ENCODE peak calls at places on chromosomes 12 and 14, in six cellular contexts. W is adrenal gland; Y is CD8-positive, alpha-beta T cell; X is substantia nigra; P is GM23338; M is CD4-positive, alpha-beta T cell. A is an unnamed sample.

GRCh38 chr12:93434305-93434704 is 7.4 kb downstream of the UBE2N start:
- DNase-seq in W (no peak), Y (no peak), X (no peak), P (no peak), M (no peak), A (no peak)

GRCh38 chr12:113724703-113725556 is 241.2 kb downstream of the RBM19 start:
- DNase-seq in W (no peak), Y (no peak), X (no peak), P (no peak), M (no peak), A (no peak)

GRCh38 chr12:47035459-47035858 is 44.0 kb upstream of the PCED1B start:
- DNase-seq in W (no peak), Y (no peak), X (no peak), P (no peak), M (no peak), A (no peak)

GRCh38 chr14:31263485-31264133 is 56.0 kb upstream of the HECTD1 start:
- DNase-seq in W (peak; percentile 79), Y (no peak), X (no peak), P (no peak), M (no peak), A (no peak)

GRCh38 chr14:104227806-104228205 is 89.4 kb downstream of the KIF26A start:
- DNase-seq in W (no peak), Y (no peak), X (no peak), P (no peak), M (no peak), A (no peak)

GRCh38 chr12:1800646-1801284 is 19.6 kb upstream of the LRTM2 start:
- DNase-seq in W (peak; percentile 86), Y (peak; percentile 29), X (no peak), P (peak; percentile 84), M (no peak), A (no peak)

GRCh38 chr14:36505193-36505815 is 14.7 kb downstream of the NKX2-1 start:
- DNase-seq in W (no peak), Y (no peak), X (no peak), P (peak; percentile 77), M (no peak), A (no peak)

GRCh38 chr12:119229837-119230236 is 51.1 kb downstream of the HSPB8 start:
- DNase-seq in W (peak; percentile 64), Y (no peak), X (no peak), P (peak; percentile 91), M (no peak), A (no peak)

GRCh38 chr14:90804776-90805391 is 11.3 kb downstream of the TTC7B start:
- DNase-seq in W (no peak), Y (no peak), X (no peak), P (no peak), M (no peak), A (no peak)

GRCh38 chr14:90807060-90807459 is 9.2 kb downstream of the TTC7B start:
- DNase-seq in W (no peak), Y (no peak), X (no peak), P (no peak), M (no peak), A (no peak)

GRCh38 chr14:90803249-90803648 is 13.0 kb downstream of the TTC7B start:
- DNase-seq in W (no peak), Y (no peak), X (no peak), P (no peak), M (no peak), A (no peak)

GRCh38 chr14:90804292-90804671 is 11.9 kb downstream of the TTC7B start:
- DNase-seq in W (no peak), Y (no peak), X (no peak), P (no peak), M (no peak), A (no peak)

DNA sequence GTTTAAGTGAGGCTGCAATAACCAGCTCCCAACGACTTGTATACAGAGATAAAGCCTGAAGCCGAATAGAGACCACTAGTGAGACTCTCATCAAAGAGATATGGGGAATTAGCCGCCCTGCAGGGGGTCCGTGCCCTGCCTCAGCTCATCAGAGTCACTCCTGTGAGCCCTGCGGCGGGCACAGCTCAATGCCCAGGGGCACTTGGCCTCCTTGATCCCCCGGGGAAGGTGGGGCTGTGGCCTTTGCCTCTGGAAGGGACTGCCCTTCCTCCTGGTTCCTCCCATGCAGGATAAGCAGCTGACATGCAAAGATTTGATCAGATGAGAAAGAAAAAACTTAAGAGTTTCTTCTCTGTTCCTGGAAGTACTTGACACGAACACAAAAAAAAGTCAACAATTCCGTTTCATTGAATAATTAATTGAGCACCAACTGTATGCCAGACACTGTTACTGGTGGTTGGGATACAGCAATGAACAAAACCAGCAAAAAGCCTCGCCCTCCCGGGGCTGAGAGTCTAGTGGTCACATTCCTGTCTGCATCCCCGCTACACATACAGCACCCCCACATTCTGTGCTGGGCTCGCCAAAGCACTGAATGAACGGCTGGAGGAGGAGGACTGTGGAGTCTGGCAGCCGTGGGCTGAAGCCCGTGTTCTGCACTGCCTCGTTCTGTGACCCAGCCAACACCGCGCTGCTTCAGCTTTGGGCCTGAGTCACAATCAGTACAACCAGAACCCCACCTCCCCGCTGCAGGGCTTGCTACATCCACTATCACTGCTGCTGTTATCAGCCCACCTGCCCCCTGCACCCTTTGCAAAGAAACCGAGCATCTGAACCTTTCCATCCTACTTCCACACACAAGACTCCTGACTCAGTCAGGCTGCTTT is 10.3 kb downstream of the TTC7B start:
- DNase-seq in W (no peak), Y (no peak), X (no peak), P (no peak), M (no peak), A (no peak)
- H3K27ac ChIP-seq in W (no peak overlapping the region), Y (no peak overlapping the region), X (no peak overlapping the region), P (no peak overlapping the region), M (no peak overlapping the region), A (no peak overlapping the region)

GRCh38 chr14:100407376-100408102 is 84.4 kb downstream of the SLC25A47 start:
- DNase-seq in W (no peak), Y (no peak), X (no peak), P (no peak), M (no peak), A (no peak)
- H3K27ac ChIP-seq in W (no peak overlapping the region), Y (no peak overlapping the region), X (no peak overlapping the region), P (no peak overlapping the region), M (no peak overlapping the region), A (no peak overlapping the region)

DNA sequence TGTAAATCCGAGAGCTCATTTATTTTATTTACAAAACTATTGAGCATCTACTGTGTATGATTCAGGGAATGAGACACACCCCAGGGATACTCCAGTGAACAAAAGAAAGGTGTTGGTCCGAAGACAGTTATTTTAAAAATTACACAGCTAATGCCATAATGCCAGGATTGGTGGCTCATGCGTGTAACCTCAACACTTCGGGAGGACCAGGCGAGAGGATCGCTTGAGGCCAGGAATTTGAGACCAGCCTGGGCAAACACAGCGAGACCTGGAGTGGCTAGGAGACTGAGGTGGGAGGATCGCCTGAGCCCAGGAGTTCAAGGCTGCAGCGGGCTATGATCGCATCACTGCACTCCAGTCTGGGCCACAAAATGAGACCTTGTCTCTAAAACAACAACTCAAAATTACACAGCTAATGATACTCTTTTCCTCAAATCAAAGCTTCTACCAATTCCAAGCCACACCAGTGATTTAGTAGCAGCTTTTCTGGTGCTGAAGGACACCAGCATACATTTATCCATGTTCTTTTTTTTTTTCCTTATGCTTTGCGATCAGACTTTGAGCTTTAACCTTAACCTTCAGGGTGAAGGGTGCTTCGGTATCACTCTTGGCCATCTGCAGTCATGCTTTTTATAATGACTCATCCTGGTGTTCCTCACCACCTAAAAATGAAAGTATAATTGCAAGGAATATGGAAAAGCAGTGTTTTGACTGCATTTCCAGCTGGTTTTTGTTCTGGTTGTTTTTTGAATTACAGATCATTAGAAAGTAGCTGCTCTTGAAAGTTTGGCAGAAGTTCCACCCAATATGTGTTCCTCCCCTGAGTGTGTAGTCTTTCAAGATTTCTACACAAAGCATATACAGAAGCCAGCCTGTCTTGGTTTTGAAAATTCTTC is 1.1 kb upstream of the SLC41A2 start:
- DNase-seq in W (peak; percentile 72), Y (no peak), X (no peak), P (peak; percentile 26), M (no peak), A (no peak)
- H3K27ac ChIP-seq in W (peak overlapping the region; percentile 51), Y (no peak overlapping the region), X (no peak overlapping the region), P (no peak overlapping the region), M (no peak overlapping the region), A (peak overlapping the region; percentile 80)

GRCh38 chr12:132986001-132986884 is at the start of gene ZNF26:
- DNase-seq in W (peak; percentile 95), Y (peak; percentile 84), X (peak; percentile 80), P (peak; percentile 99), M (peak; percentile 76), A (no peak)

GRCh38 chr12:132986885-132987225 is 688 bp downstream of the ZNF26 start:
- DNase-seq in W (no peak), Y (no peak), X (no peak), P (peak; percentile 18), M (no peak), A (no peak)
- H3K27ac ChIP-seq in W (peak overlapping the region; percentile 63), Y (peak overlapping the region; percentile 93), X (no peak overlapping the region), P (no peak overlapping the region), M (peak overlapping the region; percentile 76), A (no peak overlapping the region)

GRCh38 chr14:73728106-73729014 is 14.2 kb upstream of the PNMA1 start:
- DNase-seq in W (peak; percentile 95), Y (peak; percentile 95), X (no peak), P (peak; percentile 92), M (peak; percentile 86), A (no peak)

GRCh38 chr14:73729015-73729330 is 14.8 kb upstream of the PNMA1 start:
- DNase-seq in W (no peak), Y (no peak), X (no peak), P (no peak), M (no peak), A (no peak)

GRCh38 chr14:73725116-73726024 is 11.2 kb upstream of the PNMA1 start:
- DNase-seq in W (peak; percentile 61), Y (no peak), X (no peak), P (no peak), M (no peak), A (peak; percentile 86)

GRCh38 chr14:73726025-73726961 is 12.1 kb upstream of the PNMA1 start:
- DNase-seq in W (peak; percentile 53), Y (no peak), X (no peak), P (no peak), M (no peak), A (no peak)

GRCh38 chr14:73727181-73727580 is 13.0 kb upstream of the PNMA1 start:
- DNase-seq in W (no peak), Y (no peak), X (no peak), P (no peak), M (no peak), A (no peak)
- H3K27ac ChIP-seq in W (no peak overlapping the region), Y (no peak overlapping the region), X (no peak overlapping the region), P (no peak overlapping the region), M (no peak overlapping the region), A (peak overlapping the region; percentile 74)